ENCODE peak calls at places on chromosomes 7 and 10, in nine cellular contexts. R is esophagus muscularis mucosa, Q is NCI-H1092 treated with DMSO at 0.1 percent for 48 hours, W is endothelial cell of umbilical vein, V is non-pigmented ciliary epithelial cell, H is NCI-H446 treated with DMSO at 0.1 percent for 48 hours, O is GM12865, P is NCI-H345, S is heart right ventricle. Y is an unnamed sample.

GRCh38 chr10:98090822-98091221 is 43.6 kb upstream of the R3HCC1L start:
- DNase-seq in P (no peak), Q (no peak), V (no peak), R (no peak), S (no peak), W (no peak), H (no peak), O (no peak), Y (no peak)

GRCh38 chr10:74244097-74244685 is 93.2 kb downstream of the ADK start:
- DNase-seq in W (peak; percentile 75), Q (peak; percentile 5), V (no peak), S (no peak), H (no peak), P (peak; percentile 3), R (no peak), O (peak; percentile 54), Y (no peak)

GRCh38 chr10:78868861-78869260 is 199.9 kb upstream of the ZMIZ1 start:
- DNase-seq in Q (no peak), H (no peak), V (no peak), W (no peak), O (no peak), P (no peak), S (no peak), R (peak; percentile 70), Y (peak; percentile 28)

GRCh38 chr7:45625714-45626440 is 51.7 kb downstream of the ADCY1 start:
- DNase-seq in V (no peak), W (no peak), H (no peak), Q (no peak), R (no peak), O (no peak), S (no peak), P (no peak), Y (no peak)

GRCh38 chr10:70523044-70523443 is 44.5 kb downstream of the PALD1 start:
- DNase-seq in O (no peak), Q (no peak), V (no peak), H (no peak), R (no peak), W (no peak), S (no peak), P (no peak), Y (no peak)

GRCh38 chr7:42605381-42605780 is 306.5 kb downstream of the C7orf25 start:
- DNase-seq in R (no peak), Q (no peak), H (no peak), V (no peak), W (no peak), O (no peak), S (no peak), P (no peak), Y (no peak)

GRCh38 chr10:71812016-71812912 is 38.8 kb downstream of the PSAP start:
- DNase-seq in V (no peak), W (peak; percentile 46), R (no peak), O (peak; percentile 76), H (no peak), S (peak; percentile 81), Q (peak; percentile 54), P (peak; percentile 7), Y (peak; percentile 69)

GRCh38 chr7:125636320-125636962 is 706.8 kb upstream of the POT1 start:
- DNase-seq in H (no peak), V (no peak), W (no peak), Q (no peak), O (no peak), S (no peak), P (no peak), R (no peak), Y (no peak)

GRCh38 chr10:58919927-58920654 is 256.4 kb upstream of the PHYHIPL start:
- DNase-seq in W (no peak), Q (no peak), H (peak; percentile 22), S (no peak), V (peak; percentile 65), O (peak; percentile 15), P (peak; percentile 1), R (no peak), Y (no peak)

GRCh38 chr7:76515999-76516443 is 5.7 kb downstream of the UPK3B start:
- DNase-seq in W (no peak), H (no peak), S (peak; percentile 57), O (peak; percentile 62), Q (peak; percentile 39), P (no peak), R (no peak), V (no peak), Y (no peak)